ENCODE peak calls at places on chromosomes 13 and 19, in seven cellular contexts. Z, N, H, X, K, E and J are unnamed samples.

GRCh38 chr13:109729031-109729870 is 57.1 kb downstream of the IRS2 start:
- DNase-seq in E (no peak), N (no peak), Z (no peak), H (no peak), X (no peak), K (no peak), J (no peak)

GRCh38 chr13:112141643-112142400 is 74.9 kb downstream of the SOX1 start:
- DNase-seq in Z (no peak), N (no peak), H (no peak), K (no peak), E (no peak), X (no peak), J (no peak)

GRCh38 chr13:95019886-95020285 is 281.4 kb downstream of the ABCC4 start:
- DNase-seq in H (no peak), Z (no peak), X (no peak), N (no peak), E (peak), K (no peak), J (no peak)

GRCh38 chr19:38699647-38700349 is 44.5 kb downstream of the CAPN12 start:
- DNase-seq in N (no peak), K (no peak), Z (no peak), H (no peak), E (no peak), X (no peak), J (no peak)

GRCh38 chr19:18479964-18480723 is 41.7 kb downstream of the ELL start:
- DNase-seq in Z (peak), X (no peak), K (no peak), N (no peak), E (peak), H (no peak), J (no peak)

GRCh38 chr19:44111910-44112463 is 1.2 kb upstream of the ZNF225 start:
- DNase-seq in X (peak), H (no peak), N (no peak), E (peak), K (peak), Z (peak), J (no peak)

GRCh38 chr13:23960566-23961156 is 63.4 kb upstream of the C1QTNF9B start:
- DNase-seq in E (peak), Z (peak), X (no peak), K (no peak), H (no peak), N (peak), J (no peak)

GRCh38 chr19:46015961-46016425 is 6.9 kb downstream of the PGLYRP1 start:
- DNase-seq in N (no peak), X (peak), Z (no peak), H (no peak), K (peak), E (no peak), J (peak)

GRCh38 chr19:55528030-55528801 is 8.7 kb downstream of the SBK2 start:
- DNase-seq in N (no peak), K (peak), E (peak), Z (no peak), X (no peak), H (no peak), J (no peak)

GRCh38 chr13:30077338-30077737 is 226.9 kb upstream of the UBL3 start:
- DNase-seq in X (no peak), K (no peak), N (no peak), E (no peak), H (no peak), Z (no peak), J (no peak)

GRCh38 chr13:26847281-26847680 is 86.7 kb upstream of the GPR12 start:
- DNase-seq in X (no peak), N (no peak), K (no peak), H (no peak), E (no peak), Z (no peak), J (no peak)

GRCh38 chr19:35714601-35715354 is 3.0 kb upstream of the KMT2B start:
- DNase-seq in Z (no peak), N (peak), K (no peak), X (no peak), H (no peak), E (no peak), J (peak)

GRCh38 chr13:114177245-114178010 is 1.6 kb upstream of the CFAP97D2 start:
- DNase-seq in H (no peak), E (peak), K (no peak), N (no peak), Z (no peak), X (no peak), J (no peak)

GRCh38 chr19:37817180-37817911 is 38.0 kb upstream of the ZNF573 start:
- DNase-seq in E (peak), N (no peak), Z (peak), X (peak), H (no peak), K (peak), J (peak)

GRCh38 chr13:98950705-98951104 is 27.2 kb downstream of the DOCK9 start:
- DNase-seq in H (no peak), K (no peak), X (no peak), N (no peak), Z (no peak), E (no peak), J (no peak)

GRCh38 chr19:18418725-18419194 is 438 bp upstream of the SSBP4 start:
- DNase-seq in E (no peak), H (no peak), N (no peak), X (no peak), Z (peak), K (peak), J (no peak)

GRCh38 chr13:30872685-30873443 is 33.2 kb upstream of the MEDAG start:
- DNase-seq in E (peak), X (no peak), Z (peak), H (no peak), K (peak), N (no peak), J (no peak)

GRCh38 chr19:8004723-8005513 is 523 bp downstream of the ELAVL1 start:
- DNase-seq in K (peak), N (peak), X (peak), Z (peak), E (peak), H (no peak), J (no peak)

GRCh38 chr13:52162279-52163101 is 3.1 kb upstream of the NEK3 start:
- DNase-seq in Z (peak), X (no peak), K (no peak), H (no peak), N (no peak), E (peak), J (no peak)

GRCh38 chr19:45558399-45558878 is 26.2 kb downstream of the OPA3 start:
- DNase-seq in Z (peak), K (peak), E (peak), H (no peak), X (peak), N (peak), J (peak)

GRCh38 chr19:54517483-54517882 is 14.9 kb downstream of the LAIR2 start:
- DNase-seq in H (no peak), E (peak), N (peak), X (peak), Z (peak), K (no peak), J (peak)

GRCh38 chr19:41871573-41872383 is 5.3 kb upstream of the CD79A start:
- DNase-seq in X (peak), Z (no peak), N (peak), K (no peak), E (no peak), H (no peak), J (peak)

GRCh38 chr13:65217459-65217858 is 2012.7 kb downstream of the PCDH9 start:
- DNase-seq in H (no peak), Z (no peak), N (no peak), X (no peak), K (no peak), E (no peak), J (no peak)

GRCh38 chr19:10553087-10553667 is 9.5 kb downstream of the ATG4D start:
- DNase-seq in E (no peak), H (no peak), X (no peak), N (peak), Z (no peak), K (no peak), J (no peak)

GRCh38 chr19:41887711-41888382 is 4.9 kb downstream of the ARHGEF1 start:
- DNase-seq in Z (peak), H (no peak), K (no peak), E (no peak), N (peak), X (peak), J (peak)

GRCh38 chr19:33310606-33311325 is 8.4 kb upstream of the CEBPA start:
- DNase-seq in K (no peak), X (no peak), Z (no peak), E (no peak), N (no peak), H (no peak), J (no peak)

GRCh38 chr19:33312065-33312464 is 9.7 kb upstream of the CEBPA start:
- DNase-seq in Z (no peak), X (no peak), K (no peak), N (peak), H (no peak), E (no peak), J (no peak)

GRCh38 chr19:33306853-33307792 is 4.8 kb upstream of the CEBPA start:
- DNase-seq in X (no peak), E (no peak), N (no peak), Z (no peak), K (no peak), H (no peak), J (no peak)

GRCh38 chr19:33309826-33310225 is 7.5 kb upstream of the CEBPA start:
- DNase-seq in Z (no peak), X (no peak), H (no peak), N (no peak), E (no peak), K (no peak), J (no peak)

GRCh38 chr19:33311326-33311682 is 9.0 kb upstream of the CEBPA start:
- DNase-seq in X (no peak), Z (no peak), H (no peak), N (no peak), E (no peak), K (no peak), J (peak)
- TF ChIP-seq CTCF in X (no peak), Z (no peak), H (peak), N (peak), E (no peak), K (no peak), J (peak)

GRCh38 chr19:47813304-47813994 is 8.3 kb upstream of the CRX start:
- DNase-seq in Z (peak), H (no peak), E (peak), K (peak), N (peak), X (peak), J (peak)

GRCh38 chr19:47819841-47820244 is 1.9 kb upstream of the CRX start:
- DNase-seq in E (no peak), X (peak), K (no peak), H (no peak), N (peak), Z (no peak), J (no peak)

GRCh38 chr19:47813995-47814328 is 7.8 kb upstream of the CRX start:
- DNase-seq in E (no peak), Z (no peak), X (no peak), H (no peak), K (no peak), N (no peak), J (no peak)
- TF ChIP-seq CTCF in E (no peak), Z (no peak), X (peak), H (no peak), K (peak), N (no peak), J (no peak)

GRCh38 chr19:50796128-50796633 is 6.0 kb downstream of the ACP4 start:
- DNase-seq in N (peak), X (no peak), E (no peak), Z (no peak), H (no peak), K (no peak), J (no peak)
- TF ChIP-seq CTCF in N (peak), X (no peak), E (no peak), Z (no peak), H (no peak), K (no peak), J (no peak)

GRCh38 chr13:32248789-32249188 is 66.4 kb downstream of the ZAR1L start:
- DNase-seq in Z (no peak), E (no peak), X (no peak), H (no peak), K (no peak), N (no peak), J (no peak)
- TF ChIP-seq CTCF in Z (no peak), E (no peak), X (no peak), H (no peak), K (no peak), N (no peak), J (no peak)

GRCh38 chr19:32817252-32817912 is 52.2 kb downstream of the SLC7A9 start:
- DNase-seq in H (no peak), K (no peak), X (no peak), Z (no peak), E (no peak), N (no peak), J (no peak)

GRCh38 chr19:32816555-32817099 is 52.9 kb downstream of the SLC7A9 start:
- DNase-seq in K (no peak), Z (no peak), X (no peak), H (no peak), E (no peak), N (no peak), J (no peak)

GRCh38 chr19:32818536-32818935 is 51.0 kb downstream of the SLC7A9 start:
- DNase-seq in N (no peak), H (no peak), E (no peak), X (no peak), Z (no peak), K (no peak), J (no peak)

GRCh38 chr19:32817913-32818476 is 51.6 kb downstream of the SLC7A9 start:
- DNase-seq in N (no peak), K (no peak), E (no peak), H (no peak), Z (no peak), X (no peak), J (no peak)

GRCh38 chr19:32819415-32820400 is 49.9 kb downstream of the SLC7A9 start:
- DNase-seq in H (no peak), N (no peak), Z (no peak), E (no peak), K (no peak), X (no peak), J (no peak)
- TF ChIP-seq CTCF in H (no peak), N (no peak), Z (no peak), E (no peak), K (no peak), X (no peak), J (no peak)

DNA sequence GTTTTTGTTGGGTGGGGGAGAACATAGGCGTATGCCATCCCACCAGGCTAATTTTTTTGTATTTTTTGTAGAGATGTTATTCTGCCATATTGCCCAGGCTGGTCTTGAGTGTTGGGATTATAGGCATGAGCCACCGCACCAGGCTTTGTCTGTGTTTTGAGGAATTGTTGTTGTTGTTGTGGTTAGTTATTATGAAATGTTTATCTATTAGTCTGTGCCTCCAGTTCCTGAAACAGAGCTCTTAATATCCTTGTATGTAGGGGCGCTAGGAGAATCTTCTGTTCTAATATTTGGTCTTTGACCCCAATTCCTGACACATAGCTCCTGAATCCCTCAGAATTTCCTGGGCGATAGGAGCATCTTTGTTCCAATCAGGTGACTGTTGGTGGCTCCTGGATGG is 5.6 kb upstream of the LATS2 start:
- DNase-seq in E (no peak), K (no peak), X (no peak), H (no peak), N (no peak), Z (no peak), J (no peak)
- TF ChIP-seq CTCF in E (no peak), K (no peak), X (no peak), H (no peak), N (no peak), Z (no peak), J (no peak)

GRCh38 chr19:4700573-4700970 is 23.1 kb downstream of the DPP9 start:
- DNase-seq in Z (no peak), K (no peak), H (no peak), E (no peak), X (no peak), N (no peak), J (no peak)
- TF ChIP-seq CTCF in Z (no peak), K (no peak), H (no peak), E (no peak), X (no peak), N (peak), J (no peak)

GRCh38 chr13:102945324-102945815 is 99.5 kb downstream of the ERCC5 start:
- DNase-seq in Z (no peak), H (no peak), X (no peak), E (no peak), N (no peak), K (no peak), J (no peak)

GRCh38 chr13:102951808-102952207 is 106.0 kb downstream of the ERCC5 start:
- DNase-seq in X (no peak), K (no peak), E (no peak), Z (no peak), H (no peak), N (no peak), J (no peak)

GRCh38 chr13:102944821-102945220 is 99.0 kb downstream of the ERCC5 start:
- DNase-seq in X (no peak), E (no peak), K (no peak), Z (no peak), H (no peak), N (no peak), J (no peak)

DNA sequence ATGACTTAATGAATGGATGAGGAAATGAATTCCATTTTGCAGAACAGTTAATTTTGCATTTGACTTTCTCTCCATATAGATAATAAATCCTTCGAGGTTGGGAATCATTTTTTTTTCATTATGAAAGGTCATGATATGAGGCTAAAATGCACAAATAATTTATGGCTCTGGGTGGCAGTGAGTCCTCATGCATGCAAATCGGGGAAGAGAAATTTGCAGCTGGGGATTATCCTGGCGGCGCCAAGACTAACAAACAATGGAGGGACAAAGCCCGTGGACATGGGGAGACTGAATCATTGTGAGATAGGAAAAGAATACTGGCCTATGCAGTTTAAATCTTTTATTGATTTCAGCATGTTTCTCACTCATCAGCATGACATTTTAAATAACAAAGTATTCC is 102.2 kb downstream of the ERCC5 start:
- DNase-seq in K (no peak), Z (peak), E (peak), N (no peak), H (no peak), X (no peak), J (no peak)
- TF ChIP-seq CTCF in K (no peak), Z (no peak), E (no peak), N (no peak), H (peak), X (no peak), J (no peak)

GRCh38 chr19:58044886-58045285 is 11.1 kb downstream of the ZSCAN1 start:
- DNase-seq in Z (no peak), X (no peak), H (no peak), K (no peak), E (no peak), N (no peak), J (no peak)

GRCh38 chr19:58044391-58044790 is 10.6 kb downstream of the ZSCAN1 start:
- DNase-seq in N (no peak), K (no peak), Z (no peak), H (no peak), E (no peak), X (no peak), J (no peak)

GRCh38 chr19:58045411-58046050 is 11.7 kb downstream of the ZSCAN1 start:
- DNase-seq in E (no peak), N (no peak), X (no peak), Z (no peak), H (no peak), K (no peak), J (no peak)

GRCh38 chr19:58040751-58041525 is 7.1 kb downstream of the ZSCAN1 start:
- DNase-seq in X (no peak), N (no peak), H (no peak), E (no peak), K (no peak), Z (no peak), J (no peak)

GRCh38 chr19:58042709-58043340 is 9.0 kb downstream of the ZSCAN1 start:
- DNase-seq in Z (no peak), K (no peak), H (no peak), X (no peak), E (no peak), N (no peak), J (no peak)
- TF ChIP-seq CTCF in Z (no peak), K (no peak), H (no peak), X (no peak), E (no peak), N (no peak), J (no peak)